ENCODE peak calls at places on chromosomes 16 and 17, in nine cellular contexts. One of them, this sample, is unnamed.

GRCh38 chr16:12133738-12134137 is 157.2 kb downstream of the SNX29 start:
- DNase-seq in T-helper 1 cell: no peak
- DNase-seq in dorsolateral prefrontal cortex: no peak
- DNase-seq in T47D: no peak
- DNase-seq in spleen: no peak
- DNase-seq in LoVo: no peak
- DNase-seq in stimulated activated CD4-positive, alpha-beta T cell treated with anti-CD3 and anti-CD28 coated beads, Interleukin-15, amount 100 ng/mL, for 48 hours: no peak
- DNase-seq in amygdala: no peak
- DNase-seq in AG04450: no peak
- DNase-seq in this sample: no peak

GRCh38 chr17:66655861-66656260 is 179.1 kb upstream of the CACNG5 start:
- DNase-seq in T-helper 1 cell: peak; percentile 18
- DNase-seq in dorsolateral prefrontal cortex: peak; percentile 51
- DNase-seq in T47D: no peak
- DNase-seq in spleen: no peak
- DNase-seq in LoVo: no peak
- DNase-seq in stimulated activated CD4-positive, alpha-beta T cell treated with anti-CD3 and anti-CD28 coated beads, Interleukin-15, amount 100 ng/mL, for 48 hours: peak; percentile 65
- DNase-seq in amygdala: no peak
- DNase-seq in AG04450: no peak
- DNase-seq in this sample: no peak

GRCh38 chr16:66895999-66896398 is 15.7 kb downstream of the PDP2 start:
- DNase-seq in T-helper 1 cell: no peak
- DNase-seq in dorsolateral prefrontal cortex: no peak
- DNase-seq in T47D: no peak
- DNase-seq in spleen: no peak
- DNase-seq in LoVo: no peak
- DNase-seq in stimulated activated CD4-positive, alpha-beta T cell treated with anti-CD3 and anti-CD28 coated beads, Interleukin-15, amount 100 ng/mL, for 48 hours: no peak
- DNase-seq in amygdala: no peak
- DNase-seq in AG04450: no peak
- DNase-seq in this sample: no peak

GRCh38 chr16:2777231-2777902 is at the start of gene ELOB:
- DNase-seq in T-helper 1 cell: peak; percentile 85
- DNase-seq in dorsolateral prefrontal cortex: peak; percentile 79
- DNase-seq in T47D: peak; percentile 91
- DNase-seq in spleen: peak; percentile 97
- DNase-seq in LoVo: peak; percentile 89
- DNase-seq in stimulated activated CD4-positive, alpha-beta T cell treated with anti-CD3 and anti-CD28 coated beads, Interleukin-15, amount 100 ng/mL, for 48 hours: peak; percentile 85
- DNase-seq in amygdala: peak; percentile 17
- DNase-seq in AG04450: peak; percentile 18
- DNase-seq in this sample: peak; percentile 78

GRCh38 chr17:81511550-81511799 is 1.1 kb downstream of the ACTG1 start:
- DNase-seq in T-helper 1 cell: no peak
- DNase-seq in dorsolateral prefrontal cortex: no peak
- DNase-seq in T47D: no peak
- DNase-seq in spleen: no peak
- DNase-seq in LoVo: no peak
- DNase-seq in stimulated activated CD4-positive, alpha-beta T cell treated with anti-CD3 and anti-CD28 coated beads, Interleukin-15, amount 100 ng/mL, for 48 hours: no peak
- DNase-seq in amygdala: no peak
- DNase-seq in AG04450: no peak
- DNase-seq in this sample: no peak

GRCh38 chr16:50583211-50583610 is 35.0 kb downstream of the NKD1 start:
- DNase-seq in T-helper 1 cell: no peak
- DNase-seq in dorsolateral prefrontal cortex: no peak
- DNase-seq in T47D: no peak
- DNase-seq in spleen: no peak
- DNase-seq in LoVo: no peak
- DNase-seq in stimulated activated CD4-positive, alpha-beta T cell treated with anti-CD3 and anti-CD28 coated beads, Interleukin-15, amount 100 ng/mL, for 48 hours: no peak
- DNase-seq in amygdala: no peak
- DNase-seq in AG04450: no peak
- DNase-seq in this sample: no peak

GRCh38 chr17:27778193-27778592 is 22.1 kb downstream of the NOS2 start:
- DNase-seq in T-helper 1 cell: no peak
- DNase-seq in dorsolateral prefrontal cortex: no peak
- DNase-seq in T47D: no peak
- DNase-seq in spleen: no peak
- DNase-seq in LoVo: no peak
- DNase-seq in stimulated activated CD4-positive, alpha-beta T cell treated with anti-CD3 and anti-CD28 coated beads, Interleukin-15, amount 100 ng/mL, for 48 hours: no peak
- DNase-seq in amygdala: no peak
- DNase-seq in AG04450: no peak
- DNase-seq in this sample: no peak

GRCh38 chr17:76382305-76382802 is 2.1 kb upstream of the SPHK1 start:
- DNase-seq in T-helper 1 cell: no peak
- DNase-seq in dorsolateral prefrontal cortex: no peak
- DNase-seq in T47D: no peak
- DNase-seq in spleen: peak; percentile 81
- DNase-seq in LoVo: no peak
- DNase-seq in stimulated activated CD4-positive, alpha-beta T cell treated with anti-CD3 and anti-CD28 coated beads, Interleukin-15, amount 100 ng/mL, for 48 hours: peak; percentile 36
- DNase-seq in amygdala: no peak
- DNase-seq in AG04450: no peak
- DNase-seq in this sample: no peak

GRCh38 chr16:49586466-49586865 is 212.9 kb downstream of the C16orf78 start:
- DNase-seq in T-helper 1 cell: no peak
- DNase-seq in dorsolateral prefrontal cortex: no peak
- DNase-seq in T47D: no peak
- DNase-seq in spleen: peak; percentile 27
- DNase-seq in LoVo: no peak
- DNase-seq in stimulated activated CD4-positive, alpha-beta T cell treated with anti-CD3 and anti-CD28 coated beads, Interleukin-15, amount 100 ng/mL, for 48 hours: no peak
- DNase-seq in amygdala: no peak
- DNase-seq in AG04450: no peak
- DNase-seq in this sample: no peak